ENCODE peak calls at places on chromosome 1, in six cellular contexts. S is IMR-90, Z is mesenchymal stem cell, Q is trophoblast cell, K is H9, G is H1. A is an unnamed sample.

GRCh38 chr1:8431028-8431427 is 113.1 kb downstream of the SLC45A1 start:
- DNase-seq in K (no peak), G (no peak), Z (no peak), S (no peak), Q (no peak), A (no peak)

GRCh38 chr1:43366179-43366578 is 1.6 kb downstream of the ELOVL1 start:
- DNase-seq in S (no peak), Z (no peak), Q (peak; percentile 65), K (peak; percentile 73), G (peak; percentile 71), A (no peak)

GRCh38 chr1:232377494-232377770 is 252.5 kb downstream of the SIPA1L2 start:
- DNase-seq in Q (no peak), G (no peak), S (peak; percentile 78), K (no peak), Z (peak; percentile 43), A (no peak)

GRCh38 chr1:36161656-36162531 is 5.9 kb downstream of the MAP7D1 start:
- DNase-seq in G (no peak), K (peak; percentile 55), Z (peak; percentile 57), Q (peak; percentile 22), S (no peak), A (no peak)

GRCh38 chr1:209607102-209607794 is 23.7 kb downstream of the CAMK1G start:
- DNase-seq in S (peak; percentile 65), K (no peak), Z (peak; percentile 64), Q (peak; percentile 25), G (no peak), A (no peak)

GRCh38 chr1:29999595-29999994 is 723.8 kb downstream of the MATN1 start:
- DNase-seq in S (no peak), K (no peak), Q (no peak), G (no peak), Z (no peak), A (no peak)

GRCh38 chr1:211133393-211133840 is 531 bp downstream of the KCNH1 start:
- DNase-seq in G (peak; percentile 64), K (peak; percentile 58), S (no peak), Q (no peak), Z (peak; percentile 23), A (no peak)

GRCh38 chr1:82106672-82107071 is 305.9 kb downstream of the ADGRL2 start:
- DNase-seq in S (no peak), G (no peak), Z (no peak), Q (no peak), K (no peak), A (no peak)

DNA sequence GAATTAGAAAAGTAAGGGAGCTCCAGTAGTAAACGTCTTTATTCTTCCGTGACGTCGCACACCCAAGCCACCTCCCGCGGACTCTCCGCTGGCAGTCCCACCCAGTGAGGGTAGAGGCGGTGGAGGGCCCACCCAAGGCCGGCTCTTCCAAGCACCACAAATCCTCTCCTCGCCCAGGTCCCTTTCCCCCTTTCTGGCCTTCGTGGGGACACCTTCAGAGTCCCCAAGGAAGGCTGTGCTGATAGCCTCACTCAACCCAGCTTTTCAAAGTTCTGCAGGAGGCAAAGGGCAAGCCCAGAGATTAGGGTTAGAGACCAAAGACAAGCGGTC is 349 bp upstream of the GPN2 start:
- DNase-seq in K (no peak), G (no peak), Q (no peak), Z (no peak), S (no peak), A (no peak)
- H3K4ac ChIP-seq in K (no peak overlapping the region), G (no peak overlapping the region), Q (peak overlapping the region; percentile 49), Z (no peak overlapping the region), S (peak overlapping the region; percentile 75), A (no peak overlapping the region)

DNA sequence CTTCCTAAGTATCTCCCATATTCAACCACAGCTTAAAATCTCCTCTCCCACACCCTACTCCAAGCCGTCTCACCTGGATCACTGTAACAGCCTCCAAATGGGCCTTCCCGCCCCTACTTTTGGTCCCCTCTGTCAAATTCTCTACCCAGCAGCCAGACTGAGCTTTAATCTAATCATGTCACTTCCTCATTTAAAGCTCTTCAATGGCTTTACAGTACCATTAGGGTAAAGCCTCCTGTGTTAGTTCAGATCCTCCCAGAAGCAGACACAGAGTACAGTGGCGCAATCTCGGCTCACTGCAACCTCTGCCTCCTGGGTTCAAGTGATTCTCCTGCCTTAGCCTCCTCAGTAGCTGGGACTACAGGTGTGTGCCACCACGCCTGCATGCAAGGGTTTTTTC is 46.8 kb upstream of the PSEN2 start:
- DNase-seq in Z (no peak), K (no peak), G (no peak), S (no peak), Q (no peak), A (no peak)
- H3K4ac ChIP-seq in Z (no peak overlapping the region), K (no peak overlapping the region), G (no peak overlapping the region), S (no peak overlapping the region), Q (no peak overlapping the region), A (no peak overlapping the region)

DNA sequence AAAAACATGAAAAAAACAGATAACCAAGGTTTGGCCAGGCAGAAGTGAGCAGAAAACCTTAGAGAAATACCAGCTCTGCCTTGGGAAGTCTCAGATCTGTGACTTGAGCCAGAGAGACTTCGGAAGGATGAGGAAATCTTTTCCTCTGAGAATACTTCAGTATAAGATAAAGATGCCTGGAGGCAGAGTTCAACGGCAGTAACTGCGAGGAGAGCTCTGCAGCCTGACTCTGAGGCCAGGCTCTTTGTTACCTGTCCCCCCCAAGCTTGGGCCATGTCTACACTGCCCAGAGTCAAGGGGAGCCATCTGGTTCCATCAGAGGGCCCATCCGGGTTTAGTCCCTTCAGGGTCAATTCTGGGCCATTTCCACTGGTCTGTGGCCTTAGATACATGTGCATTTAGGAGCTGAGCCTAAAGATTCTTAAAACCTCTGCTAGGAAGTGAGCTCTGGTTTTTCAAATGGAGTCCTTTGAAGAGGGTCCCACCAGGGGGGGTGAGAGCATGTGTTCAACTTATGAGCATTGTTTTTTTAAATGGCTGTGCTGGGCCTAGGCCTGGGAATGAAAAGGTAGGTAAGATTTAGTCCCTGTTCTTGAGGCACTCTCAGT is 8.7 kb downstream of the KIRREL1 start:
- DNase-seq in S (peak; percentile 51), G (no peak), Z (peak; percentile 72), K (no peak), Q (peak; percentile 7), A (no peak)
- H3K4ac ChIP-seq in S (peak overlapping the region; percentile 97), G (no peak overlapping the region), Z (no peak overlapping the region), K (no peak overlapping the region), Q (no peak overlapping the region), A (no peak overlapping the region)

GRCh38 chr1:34816778-34817177 is 24.0 kb downstream of the GJA4 start:
- DNase-seq in S (no peak), Q (no peak), K (no peak), G (no peak), Z (no peak), A (no peak)
- H3K4ac ChIP-seq in S (no peak overlapping the region), Q (no peak overlapping the region), K (no peak overlapping the region), G (no peak overlapping the region), Z (no peak overlapping the region), A (no peak overlapping the region)

GRCh38 chr1:53412285-53413174 is 46.7 kb upstream of the DMRTB1 start:
- DNase-seq in G (peak; percentile 32), S (no peak), K (no peak), Z (peak; percentile 12), Q (no peak), A (no peak)

GRCh38 chr1:53410691-53411090 is 48.5 kb upstream of the DMRTB1 start:
- DNase-seq in K (no peak), S (no peak), Z (no peak), Q (no peak), G (no peak), A (no peak)

GRCh38 chr1:53413175-53414001 is 45.8 kb upstream of the DMRTB1 start:
- DNase-seq in G (peak; percentile 35), Q (no peak), K (no peak), S (peak; percentile 89), Z (peak; percentile 90), A (no peak)

GRCh38 chr1:53410100-53410541 is 49.1 kb upstream of the DMRTB1 start:
- DNase-seq in Q (no peak), K (no peak), Z (peak; percentile 6), S (peak; percentile 47), G (no peak), A (no peak)

DNA sequence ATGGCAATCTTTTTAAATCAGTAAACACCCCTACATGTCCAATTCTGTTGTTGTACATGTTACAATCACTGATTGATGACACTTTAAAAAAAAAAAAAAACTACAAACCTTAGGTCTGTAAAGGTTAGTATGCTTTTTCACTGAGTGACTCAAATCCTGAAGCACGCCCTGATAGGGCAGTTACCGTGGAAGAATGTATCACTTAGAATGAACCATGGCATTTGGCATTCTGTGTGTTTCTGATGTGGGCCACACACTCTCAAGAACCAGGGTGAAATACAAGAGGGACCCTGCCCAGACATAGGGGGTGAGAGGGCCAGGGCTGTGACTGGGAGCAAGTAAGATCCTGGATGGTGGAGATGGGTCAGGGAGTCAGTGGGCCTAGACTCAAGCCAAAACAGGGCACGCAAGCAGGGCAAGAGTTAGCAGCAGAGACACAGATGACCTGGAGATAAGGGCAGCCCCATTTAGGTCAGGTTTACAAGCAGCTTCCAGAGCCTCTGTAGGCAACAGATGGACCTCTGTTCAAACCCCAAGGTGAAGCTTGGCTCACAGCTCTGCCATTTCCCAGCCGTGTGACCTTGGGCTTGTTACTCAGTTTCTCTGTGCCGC is 47.6 kb upstream of the DMRTB1 start:
- DNase-seq in Z (no peak), K (no peak), S (peak; percentile 25), Q (no peak), G (peak; percentile 32), A (no peak)
- H3K4ac ChIP-seq in Z (peak overlapping the region; percentile 41), K (no peak overlapping the region), S (peak overlapping the region; percentile 46), Q (no peak overlapping the region), G (no peak overlapping the region), A (no peak overlapping the region)

GRCh38 chr1:68293609-68294353 is 61.5 kb upstream of the WLS start:
- DNase-seq in G (peak; percentile 75), S (peak; percentile 45), Q (no peak), K (peak; percentile 77), Z (peak; percentile 74), A (peak; percentile 95)
- H3K4ac ChIP-seq in G (no peak overlapping the region), S (peak overlapping the region; percentile 12), Q (peak overlapping the region; percentile 24), K (no peak overlapping the region), Z (peak overlapping the region; percentile 79), A (no peak overlapping the region)

GRCh38 chr1:117695796-117696505 is 90.1 kb downstream of the TENT5C start:
- DNase-seq in Q (peak; percentile 82), S (peak; percentile 96), Z (peak; percentile 99), K (peak; percentile 53), G (no peak), A (no peak)

GRCh38 chr1:117696567-117696966 is 90.7 kb downstream of the TENT5C start:
- DNase-seq in G (no peak), Q (no peak), K (no peak), Z (peak; percentile 83), S (peak; percentile 82), A (no peak)

GRCh38 chr1:117697220-117697781 is 91.5 kb downstream of the TENT5C start:
- DNase-seq in G (no peak), K (no peak), Q (no peak), Z (peak; percentile 57), S (peak; percentile 33), A (no peak)

GRCh38 chr1:117699953-117700352 is 94.1 kb downstream of the TENT5C start:
- DNase-seq in K (no peak), Q (no peak), G (no peak), S (no peak), Z (no peak), A (no peak)

GRCh38 chr1:117698398-117699160 is 92.7 kb downstream of the TENT5C start:
- DNase-seq in K (no peak), S (peak; percentile 39), Z (no peak), G (no peak), Q (no peak), A (no peak)
- H3K4ac ChIP-seq in K (no peak overlapping the region), S (peak overlapping the region; percentile 61), Z (no peak overlapping the region), G (no peak overlapping the region), Q (no peak overlapping the region), A (no peak overlapping the region)

DNA sequence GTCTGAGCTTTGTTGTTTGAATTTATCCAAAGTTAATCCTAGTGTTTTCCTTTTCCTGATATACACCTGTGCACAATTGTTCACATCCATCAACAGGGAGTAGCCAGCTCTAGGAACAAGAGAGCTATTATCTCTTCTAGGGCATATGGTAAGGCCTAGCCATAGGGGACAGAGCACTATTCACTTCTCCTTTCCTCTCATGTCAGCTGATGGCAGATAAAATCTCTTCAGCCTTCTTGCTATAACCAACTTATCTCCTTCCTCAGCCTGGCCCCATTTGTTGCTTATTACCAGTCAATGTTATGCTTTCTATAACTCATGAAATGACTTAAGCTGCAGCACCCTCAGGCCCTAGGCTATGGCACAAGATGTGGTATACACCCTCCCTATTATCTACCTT is 38.9 kb downstream of the PATJ start:
- DNase-seq in G (no peak), Z (no peak), K (no peak), Q (no peak), S (no peak), A (no peak)
- H3K4ac ChIP-seq in G (no peak overlapping the region), Z (no peak overlapping the region), K (no peak overlapping the region), Q (no peak overlapping the region), S (no peak overlapping the region), A (no peak overlapping the region)

A was measured in neuronal stem cell.